ENCODE peak calls at places on chromosomes 4 and X, in seven cellular contexts. One of them, this sample, is unnamed.

GRCh38 chr4:28287837-28288236 is 1427.2 kb downstream of the STIM2 start:
- DNase-seq in HCT116: no peak
- DNase-seq in CD8-positive, alpha-beta T cell: no peak
- DNase-seq in astrocyte: peak; percentile 95
- DNase-seq in GM23248: peak; percentile 97
- DNase-seq in thoracic aorta: no peak
- DNase-seq in ovary: no peak
- DNase-seq in this sample: peak; percentile 92

GRCh38 chr4:112848931-112849330 is 200.5 kb upstream of the ANK2 start:
- DNase-seq in astrocyte: peak; percentile 3
- DNase-seq in CD8-positive, alpha-beta T cell: no peak
- DNase-seq in HCT116: no peak
- DNase-seq in GM23248: no peak
- DNase-seq in ovary: no peak
- DNase-seq in thoracic aorta: no peak
- DNase-seq in this sample: no peak

GRCh38 chr4:72846280-72847111 is 223.0 kb downstream of the COX18 start:
- DNase-seq in thoracic aorta: no peak
- DNase-seq in ovary: no peak
- DNase-seq in CD8-positive, alpha-beta T cell: no peak
- DNase-seq in astrocyte: no peak
- DNase-seq in HCT116: no peak
- DNase-seq in GM23248: peak; percentile 17
- DNase-seq in this sample: peak; percentile 35

GRCh38 chr4:80096175-80096850 is 23.3 kb upstream of the ANTXR2 start:
- DNase-seq in astrocyte: no peak
- DNase-seq in GM23248: no peak
- DNase-seq in CD8-positive, alpha-beta T cell: no peak
- DNase-seq in ovary: no peak
- DNase-seq in HCT116: no peak
- DNase-seq in thoracic aorta: no peak
- DNase-seq in this sample: peak; percentile 5

GRCh38 chr4:168519576-168519975 is 22.7 kb downstream of the PALLD start:
- DNase-seq in CD8-positive, alpha-beta T cell: no peak
- DNase-seq in GM23248: no peak
- DNase-seq in HCT116: no peak
- DNase-seq in thoracic aorta: no peak
- DNase-seq in ovary: no peak
- DNase-seq in astrocyte: no peak
- DNase-seq in this sample: no peak

GRCh38 chrX:25344191-25344936 is 328.6 kb upstream of the ARX start:
- DNase-seq in CD8-positive, alpha-beta T cell: no peak
- DNase-seq in HCT116: no peak
- DNase-seq in thoracic aorta: no peak
- DNase-seq in astrocyte: no peak
- DNase-seq in GM23248: no peak
- DNase-seq in ovary: no peak
- DNase-seq in this sample: no peak

GRCh38 chr4:111943796-111944203 is 201.5 kb upstream of the FAM241A start:
- DNase-seq in CD8-positive, alpha-beta T cell: no peak
- DNase-seq in HCT116: peak; percentile 66
- DNase-seq in astrocyte: no peak
- DNase-seq in ovary: no peak
- DNase-seq in thoracic aorta: no peak
- DNase-seq in GM23248: peak; percentile 73
- DNase-seq in this sample: peak; percentile 31

GRCh38 chr4:4260185-4260751 is 12.2 kb upstream of the TMEM128 start:
- DNase-seq in thoracic aorta: no peak
- DNase-seq in astrocyte: peak; percentile 36
- DNase-seq in ovary: no peak
- DNase-seq in HCT116: peak; percentile 74
- DNase-seq in CD8-positive, alpha-beta T cell: no peak
- DNase-seq in GM23248: peak; percentile 79
- DNase-seq in this sample: no peak

GRCh38 chr4:11719879-11720278 is 291.2 kb upstream of the HS3ST1 start:
- DNase-seq in CD8-positive, alpha-beta T cell: no peak
- DNase-seq in GM23248: no peak
- DNase-seq in HCT116: no peak
- DNase-seq in ovary: no peak
- DNase-seq in thoracic aorta: no peak
- DNase-seq in astrocyte: no peak
- DNase-seq in this sample: no peak

GRCh38 chr4:114606240-114606639 is 7.6 kb downstream of the UGT8 start:
- DNase-seq in GM23248: no peak
- DNase-seq in astrocyte: no peak
- DNase-seq in CD8-positive, alpha-beta T cell: no peak
- DNase-seq in thoracic aorta: no peak
- DNase-seq in ovary: no peak
- DNase-seq in HCT116: peak; percentile 32
- DNase-seq in this sample: no peak

GRCh38 chr4:126735294-126736132 is 897.2 kb upstream of the INTU start:
- DNase-seq in CD8-positive, alpha-beta T cell: no peak
- DNase-seq in astrocyte: no peak
- DNase-seq in ovary: no peak
- DNase-seq in thoracic aorta: no peak
- DNase-seq in HCT116: no peak
- DNase-seq in GM23248: no peak
- DNase-seq in this sample: no peak

GRCh38 chrX:50579955-50580354 is 109.3 kb upstream of the DGKK start:
- DNase-seq in thoracic aorta: no peak
- DNase-seq in GM23248: peak; percentile 53
- DNase-seq in HCT116: peak; percentile 59
- DNase-seq in ovary: no peak
- DNase-seq in CD8-positive, alpha-beta T cell: no peak
- DNase-seq in astrocyte: peak; percentile 22
- DNase-seq in this sample: peak; percentile 70

GRCh38 chr4:163915896-163916295 is 421.4 kb downstream of the TMA16 start:
- DNase-seq in HCT116: no peak
- DNase-seq in GM23248: no peak
- DNase-seq in thoracic aorta: no peak
- DNase-seq in CD8-positive, alpha-beta T cell: no peak
- DNase-seq in ovary: no peak
- DNase-seq in astrocyte: no peak
- DNase-seq in this sample: no peak

GRCh38 chr4:48296330-48296729 is 26.7 kb upstream of the TEC start:
- DNase-seq in CD8-positive, alpha-beta T cell: no peak
- DNase-seq in astrocyte: no peak
- DNase-seq in HCT116: no peak
- DNase-seq in GM23248: no peak
- DNase-seq in thoracic aorta: no peak
- DNase-seq in ovary: no peak
- DNase-seq in this sample: no peak

GRCh38 chr4:100486496-100486895 is 31.3 kb downstream of the EMCN start:
- DNase-seq in thoracic aorta: no peak
- DNase-seq in HCT116: no peak
- DNase-seq in CD8-positive, alpha-beta T cell: no peak
- DNase-seq in GM23248: no peak
- DNase-seq in ovary: no peak
- DNase-seq in astrocyte: no peak
- DNase-seq in this sample: no peak

GRCh38 chr4:99572527-99573240 is 1.9 kb upstream of the MTTP start:
- DNase-seq in ovary: no peak
- DNase-seq in CD8-positive, alpha-beta T cell: no peak
- DNase-seq in GM23248: peak; percentile 12
- DNase-seq in HCT116: no peak
- DNase-seq in thoracic aorta: no peak
- DNase-seq in astrocyte: no peak
- DNase-seq in this sample: no peak

GRCh38 chr4:74402692-74403460 is 37.9 kb downstream of the EREG start:
- DNase-seq in thoracic aorta: no peak
- DNase-seq in CD8-positive, alpha-beta T cell: no peak
- DNase-seq in GM23248: no peak
- DNase-seq in HCT116: no peak
- DNase-seq in astrocyte: no peak
- DNase-seq in ovary: no peak
- DNase-seq in this sample: no peak

GRCh38 chr4:80711956-80712355 is 318.6 kb upstream of the BMP3 start:
- DNase-seq in astrocyte: no peak
- DNase-seq in HCT116: no peak
- DNase-seq in ovary: no peak
- DNase-seq in GM23248: no peak
- DNase-seq in thoracic aorta: no peak
- DNase-seq in CD8-positive, alpha-beta T cell: no peak
- DNase-seq in this sample: no peak

GRCh38 chrX:1491851-1492349 is 39.2 kb upstream of the ASMTL start:
- DNase-seq in CD8-positive, alpha-beta T cell: no peak
- DNase-seq in GM23248: peak; percentile 14
- DNase-seq in HCT116: peak; percentile 66
- DNase-seq in astrocyte: no peak
- DNase-seq in thoracic aorta: no peak
- DNase-seq in ovary: no peak
- DNase-seq in this sample: peak; percentile 14

GRCh38 chrX:74931214-74931613 is 6.0 kb upstream of the NEXMIF start:
- DNase-seq in thoracic aorta: no peak
- DNase-seq in CD8-positive, alpha-beta T cell: no peak
- DNase-seq in ovary: no peak
- DNase-seq in GM23248: no peak
- DNase-seq in astrocyte: no peak
- DNase-seq in HCT116: no peak
- DNase-seq in this sample: no peak

GRCh38 chr4:100295792-100296191 is 105.5 kb upstream of the DDIT4L start:
- DNase-seq in HCT116: no peak
- DNase-seq in astrocyte: peak; percentile 26
- DNase-seq in ovary: no peak
- DNase-seq in thoracic aorta: no peak
- DNase-seq in CD8-positive, alpha-beta T cell: no peak
- DNase-seq in GM23248: peak; percentile 25
- DNase-seq in this sample: peak; percentile 60

GRCh38 chr4:99403380-99404194 is 31.6 kb downstream of the ADH7 start:
- DNase-seq in thoracic aorta: no peak
- DNase-seq in astrocyte: no peak
- DNase-seq in HCT116: no peak
- DNase-seq in GM23248: peak; percentile 63
- DNase-seq in ovary: no peak
- DNase-seq in CD8-positive, alpha-beta T cell: no peak
- DNase-seq in this sample: no peak

GRCh38 chr4:56786955-56787354 is 34.5 kb downstream of the SPINK2 start:
- DNase-seq in HCT116: no peak
- DNase-seq in GM23248: peak; percentile 76
- DNase-seq in thoracic aorta: no peak
- DNase-seq in CD8-positive, alpha-beta T cell: no peak
- DNase-seq in ovary: peak; percentile 76
- DNase-seq in astrocyte: peak; percentile 91
- DNase-seq in this sample: no peak

DNA sequence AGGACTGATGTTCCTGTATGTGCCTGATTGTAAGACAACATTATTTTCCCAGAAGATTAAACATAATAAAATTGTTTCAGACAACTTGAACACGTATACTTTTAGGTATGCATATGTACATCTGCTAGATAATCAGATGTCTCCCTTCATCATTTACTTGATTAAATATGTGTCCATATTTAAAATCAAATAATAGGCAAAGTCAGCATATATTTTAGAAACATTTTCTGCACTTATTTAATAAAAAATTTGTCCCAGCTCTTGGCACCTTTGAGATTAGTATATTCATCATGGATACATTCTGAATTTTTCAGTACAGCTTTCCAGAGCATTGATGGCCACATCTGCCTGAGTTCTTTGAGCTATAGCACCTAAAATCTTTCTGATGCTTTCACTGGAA is 106.0 kb downstream of the ARHGAP10 start:
- DNase-seq in CD8-positive, alpha-beta T cell: no peak
- DNase-seq in astrocyte: no peak
- DNase-seq in HCT116: no peak
- DNase-seq in thoracic aorta: no peak
- DNase-seq in GM23248: no peak
- DNase-seq in ovary: no peak
- DNase-seq in this sample: no peak
- H3K4me1 ChIP-seq in CD8-positive, alpha-beta T cell: no peaks in the 10 kb centered on the region
- H3K4me1 ChIP-seq in astrocyte: peaks cover 3% of the 10 kb centered on the region
- H3K4me1 ChIP-seq in HCT116: peaks cover 10% of the 10 kb centered on the region
- H3K4me1 ChIP-seq in thoracic aorta: peaks cover 34% of the 10 kb centered on the region
- H3K4me1 ChIP-seq in GM23248: peaks cover 22% of the 10 kb centered on the region
- H3K4me1 ChIP-seq in ovary: peaks cover 6% of the 10 kb centered on the region
- H3K4me1 ChIP-seq in this sample: no peaks in the 10 kb centered on the region

GRCh38 chr4:8387615-8388266 is 52.8 kb downstream of the ACOX3 start:
- DNase-seq in HCT116: no peak
- DNase-seq in ovary: no peak
- DNase-seq in thoracic aorta: no peak
- DNase-seq in CD8-positive, alpha-beta T cell: no peak
- DNase-seq in GM23248: no peak
- DNase-seq in astrocyte: no peak
- DNase-seq in this sample: no peak
- H3K4me1 ChIP-seq in HCT116: peaks cover 6% of the 10 kb centered on the region
- H3K4me1 ChIP-seq in ovary: peaks cover 23% of the 10 kb centered on the region
- H3K4me1 ChIP-seq in thoracic aorta: peaks cover 9% of the 10 kb centered on the region
- H3K4me1 ChIP-seq in CD8-positive, alpha-beta T cell: no peaks in the 10 kb centered on the region
- H3K4me1 ChIP-seq in GM23248: peaks cover 14% of the 10 kb centered on the region
- H3K4me1 ChIP-seq in astrocyte: peaks cover 13% of the 10 kb centered on the region
- H3K4me1 ChIP-seq in this sample: no peaks in the 10 kb centered on the region

DNA sequence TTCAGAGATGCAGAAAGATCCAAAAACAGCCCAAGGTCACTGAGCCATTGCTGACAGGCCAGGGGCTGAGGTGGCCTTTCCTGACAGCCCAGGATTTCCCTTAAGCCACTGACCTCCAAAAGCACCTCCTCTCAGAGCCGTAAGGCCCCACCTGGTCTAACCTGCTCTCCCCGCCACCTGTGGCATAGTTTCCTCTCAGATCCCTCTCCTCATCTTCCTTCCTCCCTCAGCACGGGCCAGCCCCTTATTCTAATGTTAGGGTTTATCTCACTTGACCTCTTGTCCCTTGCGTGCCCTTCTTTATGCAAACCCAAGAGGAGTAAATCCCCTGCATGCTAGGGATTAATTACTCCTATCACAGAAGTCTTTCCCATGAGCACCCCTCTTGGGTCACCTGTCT is 113.0 kb downstream of the RBM47 start:
- DNase-seq in thoracic aorta: no peak
- DNase-seq in CD8-positive, alpha-beta T cell: no peak
- DNase-seq in GM23248: no peak
- DNase-seq in astrocyte: no peak
- DNase-seq in HCT116: no peak
- DNase-seq in ovary: no peak
- DNase-seq in this sample: no peak
- H3K4me1 ChIP-seq in thoracic aorta: no peaks in the 10 kb centered on the region
- H3K4me1 ChIP-seq in CD8-positive, alpha-beta T cell: no peaks in the 10 kb centered on the region
- H3K4me1 ChIP-seq in GM23248: peaks cover 10% of the 10 kb centered on the region
- H3K4me1 ChIP-seq in astrocyte: no peaks in the 10 kb centered on the region
- H3K4me1 ChIP-seq in HCT116: peaks cover 32% of the 10 kb centered on the region
- H3K4me1 ChIP-seq in ovary: no peaks in the 10 kb centered on the region
- H3K4me1 ChIP-seq in this sample: no peaks in the 10 kb centered on the region

GRCh38 chr4:123162859-123163258 is 233.7 kb upstream of the SPRY1 start:
- DNase-seq in astrocyte: no peak
- DNase-seq in HCT116: no peak
- DNase-seq in thoracic aorta: no peak
- DNase-seq in GM23248: no peak
- DNase-seq in CD8-positive, alpha-beta T cell: no peak
- DNase-seq in ovary: no peak
- DNase-seq in this sample: no peak

GRCh38 chr4:123158576-123158975 is 236.2 kb upstream of the NUDT6 start:
- DNase-seq in ovary: no peak
- DNase-seq in thoracic aorta: no peak
- DNase-seq in astrocyte: no peak
- DNase-seq in HCT116: no peak
- DNase-seq in GM23248: no peak
- DNase-seq in CD8-positive, alpha-beta T cell: no peak
- DNase-seq in this sample: no peak

GRCh38 chr4:123159479-123159878 is 237.1 kb upstream of the NUDT6 start:
- DNase-seq in HCT116: no peak
- DNase-seq in ovary: no peak
- DNase-seq in thoracic aorta: no peak
- DNase-seq in CD8-positive, alpha-beta T cell: no peak
- DNase-seq in GM23248: no peak
- DNase-seq in astrocyte: no peak
- DNase-seq in this sample: no peak

GRCh38 chr4:123166023-123166422 is 230.6 kb upstream of the SPRY1 start:
- DNase-seq in astrocyte: no peak
- DNase-seq in GM23248: no peak
- DNase-seq in thoracic aorta: no peak
- DNase-seq in CD8-positive, alpha-beta T cell: no peak
- DNase-seq in ovary: no peak
- DNase-seq in HCT116: no peak
- DNase-seq in this sample: no peak

GRCh38 chr4:123163501-123163900 is 233.1 kb upstream of the SPRY1 start:
- DNase-seq in CD8-positive, alpha-beta T cell: no peak
- DNase-seq in astrocyte: no peak
- DNase-seq in GM23248: peak; percentile 3
- DNase-seq in HCT116: no peak
- DNase-seq in ovary: no peak
- DNase-seq in thoracic aorta: no peak
- DNase-seq in this sample: no peak
- H3K4me1 ChIP-seq in CD8-positive, alpha-beta T cell: no peaks in the 10 kb centered on the region
- H3K4me1 ChIP-seq in astrocyte: no peaks in the 10 kb centered on the region
- H3K4me1 ChIP-seq in GM23248: peaks cover 2% of the 10 kb centered on the region
- H3K4me1 ChIP-seq in HCT116: no peaks in the 10 kb centered on the region
- H3K4me1 ChIP-seq in ovary: no peaks in the 10 kb centered on the region
- H3K4me1 ChIP-seq in thoracic aorta: no peaks in the 10 kb centered on the region
- H3K4me1 ChIP-seq in this sample: peaks cover 4% of the 10 kb centered on the region